ENCODE peak calls at places on chromosomes 3 and 15, in four cellular contexts. C is endothelial cell of umbilical vein; L is effector memory CD4-positive, alpha-beta T cell; F is A549. U is an unnamed sample.

GRCh38 chr15:70104227-70104626 is 6.5 kb upstream of the TLE3 start:
- DNase-seq in C (no peak), L (no peak), F (no peak), U (no peak)

GRCh38 chr15:41796457-41796856 is 22.2 kb downstream of the MAPKBP1 start:
- DNase-seq in C (peak; percentile 86), L (no peak), F (no peak), U (no peak)

GRCh38 chr3:56884387-56884786 is 82.6 kb upstream of the ARHGEF3 start:
- DNase-seq in C (no peak), L (no peak), F (no peak), U (no peak)

GRCh38 chr15:51775967-51776816 is 24.8 kb downstream of the TMOD2 start:
- DNase-seq in C (peak; percentile 65), L (no peak), F (peak; percentile 72), U (peak; percentile 47)

GRCh38 chr15:101124731-101125558 is 126.9 kb downstream of the CHSY1 start:
- DNase-seq in C (peak; percentile 41), L (no peak), F (no peak), U (no peak)

GRCh38 chr3:154486949-154487348 is 57.0 kb upstream of the GPR149 start:
- DNase-seq in C (no peak), L (no peak), F (no peak), U (no peak)

GRCh38 chr3:38613426-38613825 is 36.1 kb downstream of the SCN5A start:
- DNase-seq in C (no peak), L (no peak), F (no peak), U (no peak)

GRCh38 chr3:187400756-187401155 is 32.6 kb downstream of the RTP4 start:
- DNase-seq in C (no peak), L (no peak), F (no peak), U (no peak)

GRCh38 chr3:187292631-187293513 is 1.3 kb upstream of the MASP1 start:
- DNase-seq in C (no peak), L (no peak), F (no peak), U (no peak)

GRCh38 chr3:18177271-18177670 is 247.9 kb downstream of the SATB1 start:
- DNase-seq in C (no peak), L (no peak), F (no peak), U (no peak)

GRCh38 chr15:48556159-48556897 is 89.2 kb downstream of the FBN1 start:
- DNase-seq in C (no peak), L (no peak), F (no peak), U (no peak)

GRCh38 chr15:66251790-66252355 is 1.7 kb downstream of the MEGF11 start:
- DNase-seq in C (no peak), L (no peak), F (no peak), U (no peak)

GRCh38 chr3:110123929-110124328 is 786.6 kb upstream of the DPPA4 start:
- DNase-seq in C (no peak), L (no peak), F (no peak), U (no peak)

GRCh38 chr15:38683382-38684242 is 119.0 kb upstream of the RASGRP1 start:
- DNase-seq in C (peak; percentile 59), L (peak; percentile 39), F (peak; percentile 35), U (peak; percentile 58)

GRCh38 chr3:15498461-15499214 is 22.9 kb downstream of the COLQ start:
- DNase-seq in C (no peak), L (no peak), F (no peak), U (no peak)

GRCh38 chr3:134536760-134537159 is 50.9 kb downstream of the CEP63 start:
- DNase-seq in C (no peak), L (no peak), F (no peak), U (no peak)

GRCh38 chr3:13479582-13480339 is at the start of gene HDAC11:
- DNase-seq in C (peak; percentile 97), L (peak; percentile 96), F (peak; percentile 99), U (peak; percentile 96)

GRCh38 chr3:128847631-128848370 is 31.6 kb upstream of the ACAD9 start:
- DNase-seq in C (no peak), L (no peak), F (no peak), U (no peak)

GRCh38 chr3:128844502-128844901 is 34.9 kb upstream of the ACAD9 start:
- DNase-seq in C (no peak), L (no peak), F (no peak), U (no peak)

GRCh38 chr3:128845119-128845518 is 34.3 kb upstream of the ACAD9 start:
- DNase-seq in C (no peak), L (no peak), F (no peak), U (no peak)

GRCh38 chr3:128846501-128846900 is 32.9 kb upstream of the ACAD9 start:
- DNase-seq in C (no peak), L (no peak), F (no peak), U (no peak)

DNA sequence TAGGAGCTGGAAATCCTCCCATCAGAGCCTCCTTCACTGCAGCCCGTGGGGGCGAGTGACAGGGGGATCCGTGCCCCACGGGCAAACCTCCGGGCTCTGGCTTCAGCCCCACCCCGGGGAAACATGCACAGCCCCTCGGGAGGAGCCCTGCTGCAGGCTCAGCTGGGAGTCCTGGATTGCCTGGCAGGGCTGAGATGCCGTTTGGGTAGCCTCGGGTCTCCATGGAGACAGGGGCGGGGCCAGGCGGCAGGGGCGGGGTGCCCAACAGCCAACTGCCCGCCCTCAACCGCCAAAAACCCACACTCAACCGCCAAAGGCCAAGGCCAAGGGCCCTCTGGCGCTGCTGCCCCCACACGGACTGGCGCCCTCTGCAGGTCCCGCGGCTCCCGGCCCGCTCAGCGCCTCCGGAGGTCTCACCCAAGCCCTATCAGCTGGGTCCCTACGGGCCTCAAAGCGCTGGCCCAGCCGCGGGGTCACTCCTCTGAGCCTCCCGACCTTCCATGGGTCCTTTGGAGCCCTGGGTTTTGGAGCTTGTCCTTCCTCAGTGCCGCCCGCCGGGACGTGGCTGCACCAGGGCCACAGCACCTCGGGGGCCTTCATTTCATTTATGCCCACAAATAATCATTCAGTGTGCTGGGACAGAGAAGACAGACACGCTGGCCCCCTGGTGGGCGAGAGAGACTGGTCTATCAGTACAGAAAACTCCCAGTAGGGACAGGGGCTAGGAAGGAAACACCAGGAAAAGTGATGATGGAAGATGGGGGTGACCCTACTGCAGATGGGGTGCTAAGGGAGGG is 33.5 kb upstream of the ACAD9 start:
- DNase-seq in C (peak; percentile 79), L (peak; percentile 73), F (peak; percentile 62), U (peak; percentile 75)
- H3K4me3 ChIP-seq in C (peak overlapping the region; percentile 54), L (peak overlapping the region; percentile 51), F (peak overlapping the region; percentile 43), U (peak overlapping the region; percentile 65)

DNA sequence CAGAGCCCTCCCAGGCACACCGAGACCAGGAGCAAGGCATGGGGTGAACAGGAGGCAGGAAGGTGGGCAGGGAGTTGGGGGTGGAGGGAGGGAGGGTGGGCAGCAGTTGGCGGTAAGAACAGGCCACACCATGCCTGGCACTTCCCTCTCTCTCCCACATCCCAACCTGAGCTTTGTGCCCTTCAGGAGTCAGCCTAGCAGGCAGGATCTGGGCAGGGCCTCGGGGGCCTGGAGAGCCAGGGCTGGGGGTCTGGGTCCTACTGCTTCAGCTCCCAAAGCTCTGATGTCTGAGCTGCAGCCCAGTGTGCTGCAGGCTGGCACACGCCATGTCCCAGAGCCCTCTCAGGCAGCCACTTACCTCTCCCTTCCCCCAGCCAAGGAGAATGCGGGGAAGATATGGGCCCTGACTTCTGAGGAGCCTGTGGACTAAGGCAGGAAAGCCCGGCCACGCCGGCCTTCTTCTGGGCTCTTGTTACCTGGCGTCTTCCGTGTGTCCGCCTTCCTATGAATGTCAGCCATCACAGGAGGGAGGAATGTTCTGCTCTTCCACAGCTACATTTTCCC is 2.9 kb upstream of the MYL3 start:
- DNase-seq in C (no peak), L (no peak), F (no peak), U (no peak)
- H3K27ac ChIP-seq in C (no peak overlapping the region), L (no peak overlapping the region), F (no peak overlapping the region), U (no peak overlapping the region)

GRCh38 chr15:99305761-99306505 is 54.7 kb downstream of the LRRC28 start:
- DNase-seq in C (peak; percentile 49), L (no peak), F (no peak), U (no peak)
- H3K4me3 ChIP-seq in C (no peak overlapping the region), L (no peak overlapping the region), F (peak overlapping the region; percentile 4), U (no peak overlapping the region)

DNA sequence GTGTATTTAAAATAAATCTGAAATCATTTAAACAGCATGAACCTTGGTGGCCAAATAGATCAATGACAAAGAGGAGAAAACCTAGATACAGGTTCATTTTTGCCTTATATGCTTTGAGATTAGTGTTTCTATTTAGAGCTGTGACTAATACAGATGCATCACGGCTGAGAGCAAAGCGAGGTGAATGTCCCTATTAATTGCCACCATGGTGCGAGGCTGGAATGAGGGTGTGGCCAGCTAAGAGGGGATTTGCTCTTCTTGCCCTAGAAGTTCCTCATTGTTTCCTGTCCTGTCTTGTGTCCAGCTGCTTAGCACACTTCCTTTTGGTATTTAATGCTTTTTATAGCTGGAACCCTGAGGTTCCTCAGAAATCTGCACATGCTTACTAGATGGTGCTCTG is 339.1 kb upstream of the RGMA start:
- DNase-seq in C (no peak), L (no peak), F (no peak), U (no peak)
- H3K27ac ChIP-seq in C (no peak overlapping the region), L (no peak overlapping the region), F (no peak overlapping the region), U (no peak overlapping the region)

DNA sequence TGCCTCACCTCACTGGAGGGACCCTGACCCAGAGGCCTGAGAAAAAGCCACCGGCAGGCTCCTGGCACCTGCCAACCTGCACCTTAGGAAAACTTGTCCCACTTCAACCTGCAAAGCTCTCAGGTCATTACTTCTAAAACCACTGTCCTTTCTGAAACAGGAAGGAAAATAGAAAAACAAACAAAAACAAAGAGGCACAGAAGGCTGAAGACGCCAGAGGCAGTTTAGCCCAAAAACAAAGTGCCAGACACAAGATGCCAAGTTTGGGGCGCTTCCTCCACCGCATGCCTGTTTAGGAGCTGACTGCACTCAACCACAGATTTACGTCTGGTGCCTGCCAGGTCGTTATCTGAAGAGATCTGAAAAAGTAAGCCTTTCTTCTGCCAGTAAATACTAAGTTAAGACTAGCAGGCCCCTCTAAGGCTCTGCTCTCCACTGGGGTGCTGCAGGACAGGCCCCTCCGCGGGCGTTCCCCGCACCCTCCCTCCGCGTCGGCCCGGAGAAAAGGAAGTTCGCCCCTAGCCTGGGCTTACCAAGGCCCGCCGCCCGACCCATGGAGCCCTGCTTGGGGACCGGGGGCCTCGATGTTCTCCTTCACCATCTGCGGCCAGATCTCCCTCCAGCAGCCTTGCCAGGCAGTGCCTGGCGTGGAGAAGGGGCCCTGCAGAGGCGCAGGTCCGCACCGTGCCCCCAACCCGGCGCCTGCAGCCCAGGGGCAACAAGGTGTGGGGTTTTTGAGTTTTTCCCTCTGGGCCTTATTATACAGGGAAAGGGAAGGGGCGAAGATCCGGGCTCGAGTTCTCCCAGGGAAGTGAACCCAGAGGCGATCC is 1.3 kb downstream of the GOLGA8A start:
- DNase-seq in C (peak; percentile 6), L (peak; percentile 21), F (no peak), U (peak; percentile 32)
- H3K4me3 ChIP-seq in C (peak overlapping the region; percentile 78), L (peak overlapping the region; percentile 73), F (peak overlapping the region; percentile 46), U (peak overlapping the region; percentile 51)

U was measured in naive thymus-derived CD4-positive, alpha-beta T cell.